ENCODE peak calls at places on chromosomes 2 and 18, in five cellular contexts. Q is brain microvascular endothelial cell; B is left ventricle myocardium inferior; I is CD8-positive, alpha-beta T cell; N is IMR-90. P is an unnamed sample.

GRCh38 chr2:173059941-173060575 is 15.6 kb upstream of the MAP3K20 start:
- DNase-seq in Q (no peak), B (no peak), I (no peak), N (peak; percentile 43), P (no peak)

GRCh38 chr2:111617804-111618576 is 266.0 kb downstream of the ANAPC1 start:
- DNase-seq in Q (no peak), N (no peak), B (peak; percentile 45), I (no peak), P (peak; percentile 18)

GRCh38 chr2:240966906-240967680 is 31.3 kb upstream of the SNED1 start:
- DNase-seq in N (no peak), Q (no peak), B (peak; percentile 12), I (no peak), P (no peak)

GRCh38 chr2:241417626-241418025 is 61.5 kb downstream of the FARP2 start:
- DNase-seq in I (no peak), Q (no peak), N (no peak), B (no peak), P (no peak)

GRCh38 chr2:263022-263738 is 652 bp downstream of the SH3YL1 start:
- DNase-seq in Q (no peak), B (no peak), N (no peak), I (no peak), P (no peak)

GRCh38 chr2:3200420-3200939 is 177.1 kb downstream of the EIPR1 start:
- DNase-seq in B (no peak), N (no peak), Q (peak; percentile 6), I (no peak), P (no peak)

GRCh38 chr2:136319227-136319626 is 201.3 kb upstream of the CXCR4 start:
- DNase-seq in Q (no peak), I (no peak), B (no peak), N (no peak), P (no peak)

GRCh38 chr2:20509301-20509765 is 62.5 kb downstream of the RHOB start:
- DNase-seq in I (no peak), B (no peak), Q (no peak), N (no peak), P (no peak)

GRCh38 chr18:61096231-61096630 is 237.0 kb upstream of the CDH20 start:
- DNase-seq in B (no peak), I (no peak), N (no peak), Q (no peak), P (no peak)

GRCh38 chr2:129711816-129712420 is 267.5 kb upstream of the RAB6C start:
- DNase-seq in I (no peak), B (no peak), Q (no peak), N (no peak), P (no peak)

GRCh38 chr2:129708221-129708967 is 271.1 kb upstream of the RAB6C start:
- DNase-seq in I (no peak), B (no peak), Q (no peak), N (no peak), P (no peak)

GRCh38 chr2:129709030-129709955 is 270.2 kb upstream of the RAB6C start:
- DNase-seq in I (no peak), Q (no peak), B (no peak), N (no peak), P (no peak)

GRCh38 chr2:129710670-129711495 is 268.6 kb upstream of the RAB6C start:
- DNase-seq in Q (no peak), B (no peak), I (no peak), N (no peak), P (no peak)

DNA sequence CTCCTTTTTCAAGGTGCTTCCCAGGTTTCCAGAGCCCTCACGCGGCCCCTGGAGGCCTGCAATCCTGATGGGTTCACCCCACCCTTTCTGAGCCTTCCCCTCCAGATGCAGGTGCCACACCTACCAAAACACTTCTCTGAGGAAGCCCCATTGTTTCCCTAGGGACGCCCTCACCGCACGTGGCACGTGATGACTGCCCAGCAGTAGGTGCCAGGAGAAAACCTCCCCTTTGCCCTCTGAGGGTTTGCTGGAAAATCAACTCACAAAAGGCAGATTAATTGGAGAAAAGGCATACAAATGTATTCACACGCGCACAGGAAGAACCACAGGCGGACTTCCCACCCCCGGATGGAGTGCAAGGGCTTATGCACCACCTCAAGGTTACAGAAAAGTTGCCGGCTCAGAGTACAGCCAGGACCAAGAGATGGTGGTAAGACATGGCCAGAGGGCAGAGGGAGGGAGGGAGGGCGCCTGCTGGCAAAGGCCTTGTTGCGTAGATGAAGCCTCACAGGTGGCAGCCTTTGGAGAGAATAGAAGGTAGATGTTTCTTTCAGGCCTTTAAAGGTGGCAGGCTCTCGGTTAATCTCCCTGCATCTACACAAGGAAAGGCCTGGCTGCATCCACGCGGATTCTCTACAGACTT is 269.4 kb upstream of the RAB6C start:
- DNase-seq in Q (no peak), B (no peak), N (no peak), I (no peak), P (no peak)
- H3K27ac ChIP-seq in Q (no peak overlapping the region), B (no peak overlapping the region), N (no peak overlapping the region), I (no peak overlapping the region), P (no peak overlapping the region)

GRCh38 chr18:76416935-76417334 is 78.1 kb downstream of the ZNF516 start:
- DNase-seq in Q (peak; percentile 26), B (no peak), I (no peak), N (peak; percentile 61), P (no peak)
- H3K4me3 ChIP-seq in Q (no peak overlapping the region), B (peak overlapping the region; percentile 10), I (no peak overlapping the region), N (no peak overlapping the region), P (no peak overlapping the region)

GRCh38 chr2:43192039-43192438 is 34.4 kb downstream of the ZFP36L2 start:
- DNase-seq in I (no peak), B (no peak), N (no peak), Q (no peak), P (no peak)

GRCh38 chr2:43193996-43194869 is 32.2 kb downstream of the ZFP36L2 start:
- DNase-seq in B (no peak), N (no peak), Q (no peak), I (no peak), P (no peak)

GRCh38 chr2:43190305-43191052 is 35.9 kb downstream of the ZFP36L2 start:
- DNase-seq in B (no peak), Q (no peak), N (no peak), I (no peak), P (no peak)

GRCh38 chr2:43193652-43193995 is 32.8 kb downstream of the ZFP36L2 start:
- DNase-seq in N (no peak), B (no peak), I (no peak), Q (no peak), P (no peak)

DNA sequence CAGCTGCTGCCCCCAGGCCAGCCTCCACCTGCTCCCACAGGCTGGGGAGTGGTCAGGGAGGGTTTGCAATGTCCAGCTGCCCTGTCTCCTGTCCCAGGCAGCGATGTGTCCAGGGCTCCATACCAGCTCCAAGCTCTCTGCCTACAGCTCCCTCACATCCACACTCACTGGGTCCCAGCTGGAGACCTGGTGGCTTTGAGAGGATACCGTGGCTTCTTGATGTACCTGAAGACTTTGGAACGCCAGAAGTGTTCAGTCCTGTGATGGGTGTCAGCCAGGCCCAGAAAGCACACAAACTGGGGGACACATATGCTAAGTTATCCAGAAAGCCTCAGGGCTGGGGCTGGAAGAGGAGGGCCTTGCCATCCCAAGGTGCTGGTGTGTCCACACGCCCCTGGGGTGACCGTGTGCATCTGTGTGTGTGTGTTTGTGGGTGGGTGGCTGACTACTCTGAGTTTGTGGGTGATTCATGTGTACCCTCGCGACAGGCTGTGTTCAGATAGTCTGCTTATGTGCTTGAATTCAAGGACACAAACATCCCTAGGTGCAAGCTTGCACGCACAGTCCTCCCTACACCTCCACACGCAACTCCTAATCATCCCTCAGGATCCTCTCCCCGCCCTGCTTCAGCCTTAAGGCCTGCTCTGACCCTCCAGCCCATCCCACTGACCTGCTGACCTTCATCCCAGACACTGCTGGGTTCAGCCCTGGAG is 33.3 kb downstream of the ZFP36L2 start:
- DNase-seq in I (no peak), B (no peak), Q (no peak), N (no peak), P (no peak)
- H3K27ac ChIP-seq in I (peak overlapping the region; percentile 68), B (no peak overlapping the region), Q (no peak overlapping the region), N (no peak overlapping the region), P (no peak overlapping the region)

GRCh38 chr18:23032030-23032582 is 99.0 kb downstream of the RBBP8 start:
- DNase-seq in Q (no peak), B (no peak), N (peak; percentile 83), I (no peak), P (no peak)
- H3K4me3 ChIP-seq in Q (no peak overlapping the region), B (no peak overlapping the region), N (no peak overlapping the region), I (no peak overlapping the region), P (no peak overlapping the region)

DNA sequence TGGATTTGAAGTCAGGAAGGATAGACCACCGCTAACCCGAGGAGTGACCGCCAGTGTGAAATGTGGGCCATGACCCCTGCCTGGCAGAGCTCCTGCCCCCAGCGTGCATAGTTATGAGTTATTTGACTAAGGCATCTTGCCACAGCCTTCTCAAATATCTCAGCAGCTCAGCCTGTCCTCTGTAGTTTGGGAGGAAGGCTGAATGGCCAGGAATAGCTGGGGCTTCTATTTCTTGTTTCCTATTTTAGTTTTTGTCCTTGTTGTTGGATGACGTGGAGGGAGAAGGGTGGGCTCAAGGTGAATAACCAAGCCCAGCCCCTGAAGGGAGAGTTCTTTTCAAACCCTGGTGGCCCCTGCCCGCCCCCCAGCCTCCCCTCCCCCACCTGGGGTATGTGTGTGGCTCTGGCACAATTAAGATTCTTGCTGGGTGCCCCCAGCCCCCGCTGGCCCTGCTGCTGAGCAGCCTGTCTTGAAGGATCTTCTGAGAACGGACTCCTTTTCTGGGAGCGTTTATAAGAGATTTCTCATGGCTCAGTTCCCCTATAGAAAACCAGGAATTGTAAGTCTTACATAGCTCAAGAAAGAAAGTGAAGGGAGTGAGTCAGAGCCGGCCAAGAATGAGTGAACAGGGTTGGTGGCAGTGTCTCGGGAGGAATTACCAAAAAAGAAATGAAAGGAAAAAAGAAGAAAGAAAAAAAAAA is 157.4 kb downstream of the GLI2 start:
- DNase-seq in Q (peak; percentile 58), I (no peak), B (no peak), N (peak; percentile 80), P (no peak)
- H3K27ac ChIP-seq in Q (no peak overlapping the region), I (no peak overlapping the region), B (peak overlapping the region; percentile 32), N (peak overlapping the region; percentile 67), P (no peak overlapping the region)

GRCh38 chr2:88452980-88453582 is 588 bp upstream of the FOXI3 start:
- DNase-seq in Q (peak; percentile 1), B (no peak), N (no peak), I (no peak), P (no peak)
- H3K4me3 ChIP-seq in Q (no peak overlapping the region), B (peak overlapping the region; percentile 56), N (no peak overlapping the region), I (no peak overlapping the region), P (no peak overlapping the region)

GRCh38 chr18:13614701-13615288 is 111.6 kb downstream of the FAM210A start:
- DNase-seq in B (no peak), Q (no peak), N (no peak), I (no peak), P (no peak)
- H3K27ac ChIP-seq in B (peak overlapping the region; percentile 88), Q (no peak overlapping the region), N (no peak overlapping the region), I (no peak overlapping the region), P (no peak overlapping the region)